ENCODE peak calls at places on chromosomes 6 and 20, in seven cellular contexts. F is activated CD4-positive, alpha-beta T cell treated with anti-CD3 and anti-CD28 coated beads for 24 hours; D is type B pancreatic cell; J is breast epithelium; R is left kidney; H is bronchial epithelial cell; N is stimulated activated CD4-positive, alpha-beta T cell treated with anti-CD3 and anti-CD28 coated beads, TNF-alpha, amount 100 ng/mL, for 1 hour. L is an unnamed sample.

GRCh38 chr6:15595461-15596173 is 67.2 kb downstream of the DTNBP1 start:
- DNase-seq in F (no peak), H (peak; percentile 21), N (no peak), D (no peak), R (no peak), J (no peak), L (no peak)

GRCh38 chr6:113149511-113149910 is 707.6 kb upstream of the MARCKS start:
- DNase-seq in N (no peak), D (no peak), F (no peak), J (no peak), H (no peak), R (no peak), L (no peak)

GRCh38 chr6:84728602-84729001 is 35.8 kb downstream of the TBX18 start:
- DNase-seq in J (no peak), D (no peak), N (no peak), F (no peak), H (peak; percentile 67), R (peak; percentile 11), L (no peak)

GRCh38 chr6:147283460-147283859 is 79.2 kb downstream of the STXBP5 start:
- DNase-seq in N (no peak), D (no peak), F (no peak), H (peak; percentile 13), J (no peak), R (peak; percentile 90), L (no peak)

GRCh38 chr6:160735523-160735922 is 33.5 kb downstream of the PLG start:
- DNase-seq in N (no peak), F (no peak), D (no peak), R (no peak), H (no peak), J (no peak), L (peak; percentile 7)

GRCh38 chr6:148177589-148178233 is 164.9 kb upstream of the SASH1 start:
- DNase-seq in F (no peak), J (peak; percentile 63), H (peak; percentile 37), N (peak; percentile 10), D (no peak), R (peak; percentile 53), L (no peak)

GRCh38 chr20:40319741-40320499 is 369.1 kb downstream of the MAFB start:
- DNase-seq in J (no peak), N (no peak), D (no peak), R (no peak), F (no peak), H (no peak), L (no peak)

GRCh38 chr6:124057448-124057847 is 253.8 kb downstream of the NKAIN2 start:
- DNase-seq in N (no peak), D (no peak), H (no peak), J (no peak), F (no peak), R (no peak), L (no peak)

GRCh38 chr6:109897561-109898080 is 80.5 kb upstream of the GPR6 start:
- DNase-seq in D (no peak), F (no peak), J (no peak), N (no peak), H (no peak), R (no peak), L (no peak)

GRCh38 chr20:45059022-45059728 is 41.8 kb downstream of the KCNS1 start:
- DNase-seq in H (peak; percentile 87), J (no peak), D (no peak), R (no peak), F (no peak), N (no peak), L (no peak)

GRCh38 chr20:58743076-58743566 is 50.5 kb downstream of the NPEPL1 start:
- DNase-seq in R (peak; percentile 51), H (no peak), J (no peak), F (no peak), D (peak; percentile 59), N (no peak), L (no peak)

GRCh38 chr6:71387179-71387578 is 98.6 kb downstream of the OGFRL1 start:
- DNase-seq in F (no peak), J (no peak), D (no peak), N (no peak), R (no peak), H (no peak), L (no peak)

GRCh38 chr6:83273596-83273995 is 80.4 kb downstream of the RWDD2A start:
- DNase-seq in N (no peak), D (no peak), F (no peak), J (no peak), R (no peak), H (no peak), L (no peak)

GRCh38 chr20:19890358-19891117 is 126.6 kb upstream of the NAA20 start:
- DNase-seq in J (no peak), H (no peak), D (no peak), R (no peak), F (no peak), N (no peak), L (no peak)

GRCh38 chr6:37242429-37243052 is 15.0 kb upstream of the TBC1D22B start:
- DNase-seq in F (no peak), R (peak; percentile 22), N (no peak), D (no peak), H (peak; percentile 98), J (no peak), L (no peak)

GRCh38 chr6:168163096-168163731 is 84.2 kb upstream of the FRMD1 start:
- DNase-seq in F (no peak), D (no peak), N (no peak), J (no peak), H (no peak), R (peak; percentile 49), L (no peak)

GRCh38 chr20:60410865-60411264 is 452.6 kb downstream of the CDH26 start:
- DNase-seq in R (no peak), J (no peak), F (no peak), H (no peak), D (no peak), N (no peak), L (no peak)

GRCh38 chr20:32201296-32201976 is 6.1 kb downstream of the PLAGL2 start:
- DNase-seq in H (peak; percentile 65), N (no peak), D (no peak), F (no peak), J (no peak), R (no peak), L (no peak)

GRCh38 chr20:30912006-30912660 is 345.3 kb upstream of the DEFB115 start:
- DNase-seq in F (no peak), N (no peak), H (no peak), D (no peak), R (no peak), J (no peak), L (no peak)

GRCh38 chr20:37202267-37202943 is 23.1 kb upstream of the MROH8 start:
- DNase-seq in H (peak; percentile 87), D (no peak), R (peak; percentile 43), N (no peak), F (no peak), J (no peak), L (no peak)

GRCh38 chr6:14305131-14305530 is 187.6 kb downstream of the CD83 start:
- DNase-seq in J (no peak), R (no peak), N (no peak), H (peak; percentile 98), D (no peak), F (no peak), L (no peak)

GRCh38 chr20:63133481-63134091 is 82.3 kb downstream of the YTHDF1 start:
- DNase-seq in F (no peak), D (peak; percentile 60), R (no peak), N (no peak), H (no peak), J (peak; percentile 42), L (no peak)

GRCh38 chr6:21213492-21213891 is 380.1 kb upstream of the SOX4 start:
- DNase-seq in F (no peak), R (no peak), D (no peak), H (no peak), J (no peak), N (no peak), L (no peak)